ENCODE peak calls at places on chromosomes 7 and 10, in four cellular contexts. H is dorsolateral prefrontal cortex; R is neural progenitor cell; K is CD8-positive, alpha-beta T cell. Q is an unnamed sample.

GRCh38 chr7:47039899-47040298 is 542.0 kb downstream of the TNS3 start:
- DNase-seq in K (no peak), H (no peak), R (no peak), Q (no peak)

GRCh38 chr7:2037805-2038635 is 194.7 kb downstream of the MAD1L1 start:
- DNase-seq in K (no peak), R (no peak), H (peak; percentile 7), Q (no peak)

GRCh38 chr7:31432831-31433340 is 81.0 kb upstream of the ITPRID1 start:
- DNase-seq in K (no peak), H (no peak), R (no peak), Q (no peak)

GRCh38 chr10:43419997-43420368 is 11.0 kb upstream of the HNRNPF start:
- DNase-seq in K (no peak), H (no peak), R (no peak), Q (no peak)

GRCh38 chr10:11896549-11897200 is 73.5 kb downstream of the PROSER2 start:
- DNase-seq in H (no peak), R (no peak), K (no peak), Q (no peak)

GRCh38 chr10:131737543-131738395 is 163.0 kb upstream of the PPP2R2D start:
- DNase-seq in H (no peak), R (no peak), K (no peak), Q (no peak)

GRCh38 chr7:22295402-22296264 is 61.3 kb downstream of the RAPGEF5 start:
- DNase-seq in K (no peak), H (no peak), R (peak; percentile 34), Q (no peak)

GRCh38 chr10:50517626-50518025 is 106.1 kb downstream of the SGMS1 start:
- DNase-seq in K (no peak), R (no peak), H (no peak), Q (no peak)

GRCh38 chr7:5248201-5248885 is 34.4 kb upstream of the SLC29A4 start:
- DNase-seq in K (no peak), H (no peak), R (no peak), Q (no peak)

GRCh38 chr10:53356616-53357349 is 584.2 kb upstream of the MBL2 start:
- DNase-seq in K (no peak), H (no peak), R (no peak), Q (no peak)

GRCh38 chr10:53358536-53358935 is 586.0 kb upstream of the MBL2 start:
- DNase-seq in K (no peak), H (no peak), R (no peak), Q (no peak)

GRCh38 chr10:53361936-53362335 is 589.4 kb upstream of the MBL2 start:
- DNase-seq in H (no peak), K (no peak), R (no peak), Q (no peak)

GRCh38 chr10:53357587-53357986 is 585.0 kb upstream of the MBL2 start:
- DNase-seq in H (no peak), K (no peak), R (peak; percentile 2), Q (no peak)

DNA sequence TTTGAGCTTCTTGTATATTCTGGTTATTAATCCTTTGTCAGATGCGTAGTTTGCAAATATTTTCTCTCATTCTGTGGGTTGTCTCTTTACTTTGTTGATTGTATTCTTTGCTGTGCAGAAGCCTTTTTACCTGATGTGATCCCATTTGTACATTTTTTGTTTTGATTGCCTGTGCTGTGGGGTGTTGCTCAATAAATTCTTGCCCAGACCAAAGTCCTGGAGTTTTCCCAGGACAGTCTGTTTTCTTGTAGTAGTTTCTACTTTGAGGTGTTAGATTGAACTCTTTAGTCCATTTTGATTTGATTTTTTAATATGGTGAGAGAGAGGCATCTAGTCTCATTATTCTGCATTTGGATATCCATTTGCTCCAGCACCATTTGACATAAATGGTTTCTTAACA is 588.7 kb upstream of the MBL2 start:
- DNase-seq in H (no peak), R (no peak), K (no peak), Q (no peak)
- H3K27ac ChIP-seq in H (no peak overlapping the region), R (no peak overlapping the region), K (no peak overlapping the region), Q (no peak overlapping the region)

GRCh38 chr10:78977761-78978305 is 90.9 kb upstream of the ZMIZ1 start:
- DNase-seq in R (no peak), K (no peak), H (no peak), Q (no peak)

GRCh38 chr10:78974409-78975317 is 94.1 kb upstream of the ZMIZ1 start:
- DNase-seq in R (peak; percentile 62), H (peak; percentile 71), K (peak; percentile 46), Q (peak; percentile 37)

GRCh38 chr10:78979938-78980337 is 88.8 kb upstream of the ZMIZ1 start:
- DNase-seq in K (no peak), R (no peak), H (no peak), Q (no peak)

GRCh38 chr10:78973901-78974408 is 94.8 kb upstream of the ZMIZ1 start:
- DNase-seq in R (peak; percentile 93), K (peak; percentile 18), H (peak; percentile 70), Q (no peak)

GRCh38 chr10:78976825-78977760 is 91.7 kb upstream of the ZMIZ1 start:
- DNase-seq in H (no peak), K (no peak), R (no peak), Q (no peak)
- H3K27ac ChIP-seq in H (no peak overlapping the region), K (no peak overlapping the region), R (no peak overlapping the region), Q (no peak overlapping the region)

GRCh38 chr7:74452748-74453320 is 872 bp upstream of the GTF2IRD1 start:
- DNase-seq in K (no peak), H (no peak), R (no peak), Q (no peak)

GRCh38 chr7:74454059-74454947 is 597 bp downstream of the GTF2IRD1 start:
- DNase-seq in H (no peak), K (no peak), R (peak; percentile 63), Q (no peak)

GRCh38 chr7:74455933-74456332 is 2.2 kb downstream of the GTF2IRD1 start:
- DNase-seq in K (no peak), R (no peak), H (no peak), Q (no peak)

GRCh38 chr7:74454948-74455804 is 1.5 kb downstream of the GTF2IRD1 start:
- DNase-seq in H (no peak), R (no peak), K (no peak), Q (no peak)

DNA sequence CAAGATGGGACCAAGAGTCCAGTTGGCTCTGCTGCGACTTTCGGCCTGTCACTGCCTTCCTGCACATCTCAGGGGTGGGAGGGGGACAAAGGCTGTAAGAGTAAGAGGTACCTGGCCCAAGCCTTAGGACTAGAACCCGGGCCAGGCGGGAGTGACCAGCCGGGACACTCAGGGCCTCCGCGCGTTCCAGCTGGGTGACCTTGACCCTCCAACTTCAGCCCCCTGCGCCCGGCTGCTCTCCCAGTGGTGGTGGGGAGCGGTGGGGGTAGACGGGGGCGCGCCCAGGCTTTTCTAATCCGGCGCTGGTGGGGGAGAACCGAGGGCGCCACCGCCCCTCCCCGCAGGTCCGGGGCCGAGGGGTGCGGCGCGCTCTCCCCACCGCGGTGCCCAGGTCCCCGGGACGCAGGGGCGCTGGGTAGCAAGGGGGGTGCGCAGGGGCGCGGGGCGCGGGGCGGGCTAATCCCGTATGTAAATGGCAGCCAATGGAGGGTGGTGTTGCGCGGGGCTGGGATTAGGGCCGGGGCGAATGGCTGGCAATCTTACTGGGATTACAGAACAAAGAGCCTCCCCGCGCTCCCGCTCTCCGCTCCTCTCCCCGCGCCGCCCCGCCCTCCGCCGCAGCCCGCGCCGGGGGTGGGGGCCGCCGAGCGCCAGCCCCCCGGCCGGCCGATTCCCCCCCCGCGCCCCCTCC is at the start of gene GTF2IRD1:
- DNase-seq in H (peak; percentile 83), K (peak; percentile 27), R (peak; percentile 91), Q (peak; percentile 49)
- H3K27ac ChIP-seq in H (peak within 1 kb of the TSS; percentile 92), K (no peak within 1 kb of the TSS), R (peak within 1 kb of the TSS; percentile 71), Q (peak within 1 kb of the TSS; percentile 85)

GRCh38 chr7:116687801-116688201 is 15.8 kb downstream of the MET start:
- DNase-seq in K (no peak), R (peak; percentile 31), H (no peak), Q (no peak)
- H3K27ac ChIP-seq in K (no peak overlapping the region), R (no peak overlapping the region), H (no peak overlapping the region), Q (no peak overlapping the region)

DNA sequence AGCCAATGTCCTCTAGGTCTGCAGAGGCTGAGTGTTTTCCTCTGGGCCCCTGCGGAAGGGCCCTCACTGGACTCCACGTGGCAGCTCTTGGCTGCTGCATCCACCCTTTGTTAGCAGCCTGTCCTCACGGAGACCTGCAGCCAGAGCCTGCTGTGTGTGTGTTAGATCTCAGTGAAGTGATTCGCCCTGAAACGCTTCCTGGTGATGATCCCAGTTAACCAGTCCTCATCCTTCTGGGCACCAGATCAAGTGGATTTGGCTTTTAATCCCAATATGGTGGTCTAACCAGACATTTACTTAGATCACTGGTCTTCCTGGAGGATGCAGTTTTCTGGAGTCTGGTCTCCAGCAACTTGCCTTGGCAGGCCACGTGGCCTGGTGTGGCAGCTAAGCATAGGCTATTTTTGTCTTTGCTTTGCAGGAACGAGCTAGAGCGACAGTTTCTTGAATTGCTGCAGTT is 39.5 kb upstream of the GJD4 start:
- DNase-seq in H (peak; percentile 78), R (no peak), K (no peak), Q (no peak)
- H3K27ac ChIP-seq in H (peak overlapping the region; percentile 79), R (no peak overlapping the region), K (no peak overlapping the region), Q (no peak overlapping the region)

DNA sequence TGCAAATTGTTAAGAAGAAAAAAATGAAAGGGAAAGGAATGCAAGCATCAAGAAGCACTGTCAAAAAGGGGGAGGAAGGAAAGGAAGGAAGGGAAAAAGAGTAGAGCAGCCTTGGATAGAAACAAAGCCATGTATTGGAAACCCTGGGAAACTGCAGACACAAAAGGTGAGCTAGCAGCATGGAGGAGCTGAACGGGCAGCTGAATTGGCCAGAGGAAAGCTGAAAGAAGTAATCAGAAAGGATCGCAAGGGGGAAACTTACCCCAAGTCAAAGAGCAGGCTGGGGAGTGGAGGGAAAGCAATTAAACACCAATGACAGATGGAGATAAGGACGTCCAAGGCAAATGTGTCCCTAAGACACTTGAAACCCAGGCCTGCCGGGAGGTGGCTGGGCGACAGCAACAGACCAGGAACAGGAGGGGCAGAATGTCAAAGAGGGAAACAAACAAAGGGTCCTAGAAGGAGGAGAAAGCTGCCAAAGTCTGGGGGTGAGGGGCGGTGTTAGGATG is 93.8 kb upstream of the SVIL start:
- DNase-seq in R (peak; percentile 86), H (no peak), K (no peak), Q (no peak)
- H3K27ac ChIP-seq in R (peak overlapping the region; percentile 96), H (no peak overlapping the region), K (no peak overlapping the region), Q (no peak overlapping the region)

GRCh38 chr7:43385309-43385680 is 197.6 kb upstream of the STK17A start:
- DNase-seq in H (no peak), R (no peak), K (no peak), Q (no peak)
- H3K27ac ChIP-seq in H (no peak overlapping the region), R (no peak overlapping the region), K (no peak overlapping the region), Q (no peak overlapping the region)

DNA sequence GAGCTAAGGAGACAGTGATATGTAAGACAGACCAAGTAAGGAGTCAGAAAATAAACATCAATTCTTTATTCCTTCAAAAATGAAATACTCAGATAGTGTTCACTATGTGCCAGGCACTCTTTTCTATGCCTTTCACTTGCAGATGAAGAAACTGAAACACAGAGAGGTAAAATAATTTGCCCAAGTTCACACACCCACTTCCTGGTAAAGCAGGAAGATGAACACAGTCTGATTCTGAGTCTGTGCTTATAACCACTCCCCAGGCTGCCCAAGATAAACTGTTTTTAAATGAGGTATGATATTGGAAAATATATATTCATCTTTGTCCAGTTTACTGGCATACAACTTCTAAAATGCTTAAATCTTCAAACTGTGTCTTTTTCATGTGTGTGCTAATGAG is 294.4 kb upstream of the NPVF start:
- DNase-seq in R (no peak), H (no peak), K (no peak), Q (no peak)
- H3K27ac ChIP-seq in R (no peak overlapping the region), H (no peak overlapping the region), K (no peak overlapping the region), Q (no peak overlapping the region)

Q was measured in effector memory CD4-positive, alpha-beta T cell.